ENCODE peak calls at places on chromosome 19, in nine cellular contexts. K, H, Q, W, V, A, Y, J and R are unnamed samples.

GRCh38 chr19:2303209-2303798 is 4.7 kb downstream of the LINGO3 start:
- DNase-seq in A (no peak), Q (no peak), H (no peak), K (no peak), Y (no peak), W (no peak), J (no peak), V (no peak), R (no peak)

GRCh38 chr19:35913589-35913988 is 5.5 kb upstream of the TYROBP start:
- DNase-seq in A (no peak), Q (no peak), H (no peak), Y (no peak), V (no peak), W (peak), K (no peak), J (no peak), R (no peak)

GRCh38 chr19:29085630-29086029 is 127.3 kb downstream of the UQCRFS1 start:
- DNase-seq in Y (no peak), J (no peak), W (no peak), A (no peak), K (no peak), V (no peak), H (no peak), Q (no peak), R (no peak)

GRCh38 chr19:20999731-21000352 is 20.6 kb upstream of the ZNF430 start:
- DNase-seq in Q (peak), Y (no peak), A (peak), H (peak), K (peak), W (peak), V (peak), J (no peak), R (peak)

GRCh38 chr19:19105365-19106060 is 32.8 kb downstream of the TMEM161A start:
- DNase-seq in A (no peak), K (peak), Q (peak), V (no peak), H (peak), W (no peak), Y (peak), J (no peak), R (peak)

GRCh38 chr19:8482696-8483095 is 19.7 kb downstream of the PRAM1 start:
- DNase-seq in H (no peak), Y (no peak), W (no peak), Q (no peak), K (no peak), J (no peak), V (no peak), A (no peak), R (no peak)

GRCh38 chr19:23321953-23322549 is 71.9 kb upstream of the ZNF724 start:
- DNase-seq in Q (no peak), V (no peak), Y (no peak), K (no peak), W (no peak), A (no peak), H (no peak), J (no peak), R (no peak)

GRCh38 chr19:35076026-35076370 is 34.5 kb downstream of the HPN start:
- DNase-seq in V (no peak), K (no peak), Q (no peak), Y (no peak), W (no peak), A (no peak), H (no peak), J (no peak), R (no peak)

GRCh38 chr19:45113628-45114027 is 20.6 kb downstream of the PPP1R37 start:
- DNase-seq in K (no peak), Y (peak), H (no peak), Q (no peak), W (no peak), A (no peak), J (no peak), V (peak), R (no peak)

GRCh38 chr19:58575183-58576041 is 2.3 kb upstream of the MZF1 start:
- DNase-seq in A (peak), Y (peak), W (peak), Q (peak), H (peak), K (peak), V (peak), J (peak), R (peak)

GRCh38 chr19:33552928-33553279 is 31.3 kb upstream of the PEPD start:
- DNase-seq in H (no peak), Y (no peak), A (no peak), V (peak), K (no peak), Q (no peak), W (no peak), J (no peak), R (no peak)

GRCh38 chr19:28305513-28305912 is 907.4 kb downstream of the UQCRFS1 start:
- DNase-seq in K (no peak), Y (no peak), A (no peak), H (no peak), V (no peak), W (no peak), J (no peak), Q (no peak), R (no peak)

GRCh38 chr19:29645911-29646310 is 19.4 kb upstream of the PLEKHF1 start:
- DNase-seq in J (no peak), H (no peak), W (peak), A (no peak), Y (peak), V (peak), K (peak), Q (no peak), R (peak)

GRCh38 chr19:46748325-46749109 is 2.3 kb upstream of the STRN4 start:
- DNase-seq in W (peak), A (no peak), K (no peak), J (no peak), H (peak), Y (peak), Q (peak), V (no peak), R (no peak)

GRCh38 chr19:3098515-3099346 is 4.6 kb downstream of the GNA11 start:
- DNase-seq in Y (no peak), K (peak), V (no peak), W (peak), J (no peak), A (peak), H (no peak), Q (no peak), R (peak)

GRCh38 chr19:11437955-11438354 is 2.5 kb downstream of the PRKCSH start:
- DNase-seq in K (no peak), W (no peak), V (no peak), H (no peak), A (no peak), Y (no peak), J (no peak), Q (no peak), R (no peak)

GRCh38 chr19:11435833-11436313 is 438 bp downstream of the PRKCSH start:
- DNase-seq in W (peak), A (peak), V (no peak), K (no peak), J (no peak), H (no peak), Q (no peak), Y (no peak), R (no peak)

GRCh38 chr19:11434703-11435056 is 241 bp downstream of the ODAD3 start:
- DNase-seq in H (no peak), W (no peak), K (no peak), Y (no peak), V (no peak), Q (no peak), J (no peak), A (no peak), R (no peak)

GRCh38 chr19:11435057-11435832 is at the start of the genes ODAD3 and PRKCSH:
- DNase-seq in K (peak), Y (peak), A (peak), W (peak), J (peak), Q (peak), V (peak), H (peak), R (peak)
- TF ChIP-seq POLR2A in K (peak), Y (peak), A (peak), W (no peak), J (peak), Q (peak), V (no peak), H (no peak), R (peak)

DNA sequence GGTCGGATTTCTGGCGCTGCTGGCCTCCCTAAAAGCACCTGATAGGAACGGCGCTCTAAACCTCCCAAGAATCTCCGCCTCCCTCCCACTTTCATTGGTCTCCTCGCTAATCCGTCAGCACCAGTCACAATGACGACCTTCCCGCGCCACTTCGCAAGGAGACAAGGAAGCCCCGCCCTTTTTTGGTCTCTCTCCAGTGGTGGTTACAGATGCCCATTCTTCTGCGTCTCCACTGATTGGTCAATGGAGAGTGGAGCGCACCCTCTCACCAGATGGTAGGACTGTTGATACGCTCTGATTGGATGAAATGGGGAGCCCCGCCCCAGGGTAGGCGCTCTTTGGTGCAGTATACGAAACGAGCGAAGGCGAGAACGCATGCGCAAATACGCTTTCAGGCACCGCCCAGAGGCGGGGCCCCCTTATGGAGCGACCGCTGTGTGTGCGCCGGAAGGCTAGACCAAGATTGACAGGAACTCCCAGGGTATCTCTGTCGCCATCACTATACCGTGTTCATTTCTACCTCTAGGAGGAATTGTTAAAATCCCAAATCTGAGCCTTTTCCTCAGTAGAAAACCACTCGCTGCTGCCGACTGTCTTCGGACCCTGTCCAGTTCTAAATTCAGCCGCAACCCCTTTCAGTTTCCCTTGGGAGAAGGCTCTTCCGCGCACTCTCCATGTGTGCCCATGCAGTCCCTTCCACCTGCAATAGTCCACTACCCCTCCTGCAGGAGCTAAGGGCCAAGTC is 617 bp upstream of the HNRNPL start:
- DNase-seq in A (peak), W (peak), Y (peak), J (peak), Q (peak), H (peak), K (peak), V (peak), R (peak)
- TF ChIP-seq POLR2A in A (peak), W (peak), Y (peak), J (peak), Q (peak), H (peak), K (peak), V (peak), R (peak)

GRCh38 chr19:42277821-42278809 is 9.1 kb downstream of the CIC start:
- DNase-seq in A (peak), Q (no peak), V (peak), H (no peak), K (peak), W (no peak), J (peak), Y (no peak), R (peak)

GRCh38 chr19:42279148-42279901 is 10.3 kb downstream of the CIC start:
- DNase-seq in W (no peak), Q (no peak), Y (no peak), K (no peak), J (no peak), H (no peak), A (no peak), V (no peak), R (no peak)

GRCh38 chr19:42281175-42282035 is 12.4 kb downstream of the CIC start:
- DNase-seq in Q (no peak), A (peak), J (peak), Y (peak), V (no peak), W (peak), K (peak), H (no peak), R (peak)

GRCh38 chr19:42280761-42281174 is 11.7 kb downstream of the CIC start:
- DNase-seq in H (peak), A (no peak), K (peak), J (peak), Q (no peak), W (peak), Y (no peak), V (no peak), R (no peak)

DNA sequence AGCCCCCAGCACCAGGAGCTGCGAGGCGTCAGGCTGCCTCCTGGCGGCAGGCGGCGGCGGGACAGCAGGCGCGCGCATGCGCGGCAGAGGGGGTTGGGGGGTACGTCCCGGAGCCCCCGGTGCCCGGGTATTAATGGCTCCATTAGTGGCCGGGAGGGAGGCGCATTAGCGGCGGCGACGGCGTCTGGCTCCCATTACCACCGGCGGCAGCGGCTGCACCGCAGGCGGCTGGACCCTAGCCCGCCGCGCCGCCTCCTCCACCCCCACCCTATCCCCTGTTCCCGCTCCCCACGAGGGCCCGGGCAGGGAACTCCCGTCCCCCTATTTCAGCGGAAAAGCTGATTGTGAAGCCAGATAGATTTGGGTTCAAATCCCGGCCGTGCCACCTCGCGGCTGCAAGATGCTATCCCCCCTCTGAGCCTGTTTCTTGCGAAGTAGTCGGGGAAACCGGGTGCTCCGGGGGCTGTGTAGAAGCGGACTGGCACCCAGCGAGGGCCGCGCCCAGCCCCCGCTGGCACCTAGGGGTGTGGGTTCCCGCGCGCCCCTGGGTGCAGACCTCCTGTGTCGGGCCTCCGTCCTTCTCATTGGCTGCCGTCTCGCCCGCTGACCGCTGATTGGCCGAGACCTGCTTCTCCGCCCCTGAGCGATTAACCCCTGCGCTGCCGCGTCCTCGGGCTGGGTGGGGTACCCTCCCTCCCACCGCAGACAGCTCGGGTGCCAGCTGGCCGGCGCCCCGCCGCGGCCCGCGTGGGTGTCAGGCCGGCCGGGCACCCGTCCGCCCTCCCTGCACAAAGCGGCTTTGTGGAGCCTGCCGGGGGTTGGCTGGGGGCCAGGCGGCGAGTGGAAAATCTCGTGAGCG is 11.1 kb downstream of the CIC start:
- DNase-seq in K (peak), W (peak), A (peak), V (peak), Q (peak), Y (peak), J (peak), H (peak), R (peak)
- TF ChIP-seq POLR2A in K (peak), W (no peak), A (peak), V (no peak), Q (peak), Y (no peak), J (peak), H (peak), R (peak)

DNA sequence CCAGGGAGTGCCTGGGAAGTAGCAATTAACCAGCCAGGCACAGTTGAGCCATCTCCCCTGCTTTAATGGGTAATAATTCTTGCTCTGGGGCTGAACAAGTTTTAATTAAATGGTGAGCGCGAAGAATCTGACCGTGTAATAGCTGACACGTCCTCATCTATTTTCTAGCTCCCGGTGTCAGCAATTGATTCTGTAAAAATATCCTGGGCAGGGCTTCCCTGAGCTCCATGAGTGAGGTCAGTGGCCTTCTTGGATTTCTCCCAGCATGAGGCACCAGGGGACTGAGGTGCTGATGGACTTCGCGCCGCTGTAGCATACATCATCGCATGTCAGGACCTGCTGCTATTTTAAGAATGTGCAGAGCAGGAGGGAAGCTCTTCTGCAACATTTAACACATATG is 27.0 kb downstream of the SIPA1L3 start:
- DNase-seq in W (peak), J (peak), H (no peak), V (no peak), K (no peak), Y (peak), A (peak), Q (peak), R (peak)
- TF ChIP-seq POLR2A in W (no peak), J (no peak), H (no peak), V (no peak), K (no peak), Y (no peak), A (no peak), Q (no peak), R (no peak)

GRCh38 chr19:41577144-41577830 is 1.3 kb downstream of the CEACAM21 start:
- DNase-seq in V (no peak), Q (no peak), J (no peak), K (no peak), A (no peak), W (no peak), Y (peak), H (no peak), R (no peak)

GRCh38 chr19:41578886-41579285 is 2.9 kb downstream of the CEACAM21 start:
- DNase-seq in V (no peak), Y (no peak), Q (no peak), W (no peak), J (no peak), K (no peak), A (no peak), H (no peak), R (no peak)

GRCh38 chr19:41570639-41571112 is 5.3 kb upstream of the CEACAM21 start:
- DNase-seq in A (peak), K (peak), H (peak), Y (peak), Q (peak), V (peak), J (peak), W (peak), R (peak)

GRCh38 chr19:41577833-41578232 is 1.9 kb downstream of the CEACAM21 start:
- DNase-seq in K (no peak), Q (no peak), A (no peak), Y (no peak), H (no peak), W (no peak), J (no peak), V (no peak), R (no peak)

DNA sequence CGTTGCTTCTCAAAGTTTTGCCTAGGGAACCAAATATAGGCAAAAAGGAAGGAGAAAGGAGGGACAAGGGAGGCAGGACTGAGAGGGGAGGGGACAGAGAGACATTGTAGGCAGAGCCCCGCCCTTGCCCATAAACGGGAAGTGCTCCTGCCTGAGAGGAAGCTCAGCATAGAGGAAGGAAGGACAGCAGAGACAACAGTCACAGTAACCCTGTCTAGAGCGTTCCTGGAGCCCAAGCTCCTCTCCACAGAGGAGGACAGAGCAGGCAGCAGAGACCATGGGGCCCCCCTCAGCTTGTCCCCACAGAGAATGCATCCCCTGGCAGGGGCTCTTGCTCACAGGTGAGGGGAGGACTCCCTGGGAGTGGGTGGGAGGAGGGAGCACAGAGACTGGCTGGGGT is at the start of gene CEACAM21:
- DNase-seq in K (no peak), Q (no peak), W (no peak), V (no peak), Y (no peak), H (peak), A (peak), J (no peak), R (peak)
- TF ChIP-seq POLR2A in K (no peak), Q (no peak), W (no peak), V (no peak), Y (no peak), H (no peak), A (no peak), J (no peak), R (no peak)